ENCODE peak calls at places on chromosomes 3 and 15, in six cellular contexts. V is SK-N-SH; A is CD8-positive, alpha-beta T cell; L is PC-3; X is tibial artery; B is PC-9. P is an unnamed sample.

GRCh38 chr3:52532838-52533622 is 627 bp downstream of the NT5DC2 start:
- DNase-seq in V (peak), A (no peak), L (peak), B (peak), X (no peak), P (no peak)

GRCh38 chr15:67834593-67835348 is 5.1 kb downstream of the RNU6-1 start:
- DNase-seq in V (no peak), B (no peak), L (no peak), A (no peak), X (no peak), P (no peak)

GRCh38 chr15:74826372-74826819 is at the start of gene CPLX3:
- DNase-seq in X (no peak), B (no peak), L (no peak), A (no peak), V (peak), P (no peak)

GRCh38 chr15:49495993-49496747 is 73.1 kb downstream of the FGF7 start:
- DNase-seq in L (peak), A (no peak), B (no peak), V (no peak), X (no peak), P (peak)

GRCh38 chr3:60829058-60829457 is 422.2 kb downstream of the FHIT start:
- DNase-seq in L (peak), A (no peak), B (no peak), X (no peak), V (no peak), P (no peak)

GRCh38 chr3:197454014-197454413 is 101.8 kb downstream of the BDH1 start:
- DNase-seq in A (no peak), L (peak), X (no peak), V (peak), B (peak), P (no peak)

GRCh38 chr15:39888809-39889208 is 31.3 kb downstream of the GPR176 start:
- DNase-seq in L (no peak), X (no peak), B (no peak), V (no peak), A (no peak), P (no peak)

GRCh38 chr3:123419850-123420292 is 29.0 kb downstream of the ADCY5 start:
- DNase-seq in X (peak), B (peak), L (no peak), A (no peak), V (no peak), P (no peak)

GRCh38 chr3:18246336-18247060 is 178.6 kb downstream of the SATB1 start:
- DNase-seq in A (no peak), X (no peak), L (no peak), V (no peak), B (no peak), P (no peak)

GRCh38 chr15:46080018-46080417 is 445.2 kb downstream of the SQOR start:
- DNase-seq in L (no peak), B (no peak), A (no peak), X (no peak), V (peak), P (no peak)

GRCh38 chr15:64942356-64942755 is 30.7 kb downstream of the ANKDD1A start:
- DNase-seq in A (no peak), V (no peak), X (no peak), B (no peak), L (no peak), P (no peak)

GRCh38 chr3:128787256-128788253 is 61.6 kb downstream of the RAB7A start:
- DNase-seq in X (no peak), A (no peak), B (peak), V (peak), L (peak), P (no peak)

GRCh38 chr15:72948662-72949061 is 103.6 kb upstream of the NEO1 start:
- DNase-seq in B (no peak), X (no peak), V (no peak), L (no peak), A (no peak), P (no peak)

GRCh38 chr15:80967991-80968510 is 21.6 kb downstream of the MESD start:
- DNase-seq in X (no peak), B (no peak), L (no peak), V (no peak), A (no peak), P (no peak)

GRCh38 chr3:48467110-48467454 is 20.5 kb downstream of the ATRIP start:
- DNase-seq in X (no peak), B (no peak), A (no peak), V (peak), L (no peak), P (no peak)

GRCh38 chr3:48466386-48467109 is 20.0 kb downstream of the ATRIP start:
- DNase-seq in A (no peak), V (peak), X (no peak), B (peak), L (no peak), P (no peak)

GRCh38 chr3:48468329-48468731 is 21.8 kb downstream of the ATRIP start:
- DNase-seq in L (no peak), X (no peak), V (peak), A (no peak), B (no peak), P (no peak)

GRCh38 chr3:48469046-48469915 is 22.7 kb downstream of the ATRIP start:
- DNase-seq in L (no peak), X (no peak), A (no peak), V (peak), B (no peak), P (no peak)

DNA sequence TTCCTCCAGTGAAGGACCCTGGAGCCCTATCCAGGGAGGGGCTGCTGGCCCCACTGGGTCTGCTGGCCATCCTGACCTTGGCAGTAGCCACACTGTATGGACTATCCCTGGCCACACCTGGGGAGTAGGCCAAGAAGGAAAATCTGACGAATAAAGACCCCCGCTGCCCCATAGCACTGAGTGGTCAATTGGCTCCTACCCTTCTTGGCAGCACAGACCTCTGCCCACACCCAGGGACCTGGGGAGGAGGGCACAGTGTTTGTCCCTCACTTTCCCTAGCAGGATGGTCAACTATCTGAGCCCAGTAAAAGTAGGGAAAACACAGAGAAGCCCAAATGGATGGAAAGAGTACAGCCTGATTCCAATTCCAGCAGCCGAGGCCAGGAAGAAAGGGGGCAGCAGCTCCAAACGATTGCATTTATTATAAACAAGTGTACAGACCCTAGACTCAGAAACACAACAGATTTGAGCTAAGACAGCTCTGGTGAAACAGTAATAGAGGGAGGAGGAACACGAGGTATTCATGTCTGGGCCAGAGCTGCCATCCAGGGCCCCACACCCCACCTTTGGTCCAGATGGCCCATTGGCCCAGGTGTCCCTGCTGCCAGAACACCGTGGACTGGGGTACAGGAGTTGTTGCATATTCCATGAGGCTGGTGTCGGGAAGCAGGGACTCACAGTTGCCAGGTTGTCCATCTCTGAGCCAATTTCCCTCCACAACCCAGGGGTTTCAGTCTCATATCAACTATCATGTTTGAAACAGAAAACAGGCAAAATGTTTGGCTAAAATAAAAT is 21.1 kb downstream of the ATRIP start:
- DNase-seq in A (no peak), X (no peak), L (no peak), B (no peak), V (no peak), P (no peak)
- H3K4me3 ChIP-seq in A (peak), X (peak), L (no peak), B (no peak), V (no peak), P (no peak)

DNA sequence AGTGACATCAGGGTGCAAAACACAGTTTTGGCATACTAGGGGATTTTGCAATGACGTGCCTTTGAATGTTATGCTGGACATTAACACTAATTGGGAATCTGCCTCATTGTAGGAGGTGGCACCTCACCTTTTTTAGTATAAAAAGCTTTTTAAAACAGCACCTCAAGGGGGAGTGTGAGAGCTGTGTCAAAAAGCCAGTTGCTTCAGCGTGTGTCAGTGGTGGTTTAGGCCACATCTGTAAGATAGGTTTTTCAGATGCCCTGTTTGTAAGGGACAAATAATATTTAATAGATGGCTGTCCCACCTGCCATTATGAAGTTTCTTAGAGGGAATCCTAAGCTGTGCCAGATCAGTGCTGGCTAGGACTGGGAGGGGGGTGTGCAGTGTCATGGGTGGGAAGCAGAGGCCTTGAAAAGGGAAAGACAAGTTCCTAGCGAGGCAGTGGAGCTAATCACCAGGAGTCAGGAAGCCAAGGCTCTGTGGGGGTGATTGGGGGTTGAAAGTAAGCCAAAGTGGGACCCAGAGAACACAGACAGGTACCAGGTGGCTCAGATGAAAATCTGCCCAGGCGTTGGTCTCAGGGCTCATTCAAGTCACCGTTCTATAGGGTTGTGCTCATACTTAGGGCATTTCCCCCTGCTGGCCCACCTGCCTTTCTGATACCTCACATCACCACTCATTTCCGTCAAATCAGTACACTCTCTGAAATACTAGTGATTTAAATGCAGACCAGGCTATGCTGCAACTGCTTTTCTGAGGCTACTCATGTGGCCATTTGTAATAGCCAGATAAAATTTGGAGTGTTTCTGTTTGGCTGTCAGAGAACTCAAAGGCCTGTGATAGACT is 120.5 kb downstream of the BBX start:
- DNase-seq in A (no peak), L (peak), B (no peak), V (no peak), X (no peak), P (no peak)
- TF ChIP-seq CTCF in A (no peak), L (peak), B (no peak), V (peak), X (no peak), P (peak)

DNA sequence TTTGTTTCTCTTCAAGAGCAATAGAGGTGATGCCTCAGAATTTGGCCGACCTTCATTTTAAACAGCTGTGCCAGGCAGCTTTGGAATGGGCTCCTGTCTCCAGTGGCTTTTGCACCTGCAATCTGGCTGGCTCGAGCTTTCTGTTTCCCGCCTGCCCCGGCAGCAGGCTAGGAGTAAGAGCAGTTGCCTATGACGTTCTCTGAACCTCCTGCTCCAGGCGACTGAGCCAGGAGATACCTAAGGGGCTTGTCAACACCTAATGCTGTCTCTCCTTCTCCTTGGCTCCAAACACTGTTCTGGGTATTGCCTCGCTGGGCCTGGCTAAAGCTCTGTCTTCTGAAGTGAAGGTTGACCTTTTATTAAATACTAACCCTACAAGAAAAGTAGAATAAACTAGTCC is 229.9 kb downstream of the LRRN1 start:
- DNase-seq in B (no peak), L (no peak), V (no peak), A (no peak), X (no peak), P (no peak)
- H3K27ac ChIP-seq in B (no peak), L (no peak), V (no peak), A (no peak), X (no peak), P (no peak)

DNA sequence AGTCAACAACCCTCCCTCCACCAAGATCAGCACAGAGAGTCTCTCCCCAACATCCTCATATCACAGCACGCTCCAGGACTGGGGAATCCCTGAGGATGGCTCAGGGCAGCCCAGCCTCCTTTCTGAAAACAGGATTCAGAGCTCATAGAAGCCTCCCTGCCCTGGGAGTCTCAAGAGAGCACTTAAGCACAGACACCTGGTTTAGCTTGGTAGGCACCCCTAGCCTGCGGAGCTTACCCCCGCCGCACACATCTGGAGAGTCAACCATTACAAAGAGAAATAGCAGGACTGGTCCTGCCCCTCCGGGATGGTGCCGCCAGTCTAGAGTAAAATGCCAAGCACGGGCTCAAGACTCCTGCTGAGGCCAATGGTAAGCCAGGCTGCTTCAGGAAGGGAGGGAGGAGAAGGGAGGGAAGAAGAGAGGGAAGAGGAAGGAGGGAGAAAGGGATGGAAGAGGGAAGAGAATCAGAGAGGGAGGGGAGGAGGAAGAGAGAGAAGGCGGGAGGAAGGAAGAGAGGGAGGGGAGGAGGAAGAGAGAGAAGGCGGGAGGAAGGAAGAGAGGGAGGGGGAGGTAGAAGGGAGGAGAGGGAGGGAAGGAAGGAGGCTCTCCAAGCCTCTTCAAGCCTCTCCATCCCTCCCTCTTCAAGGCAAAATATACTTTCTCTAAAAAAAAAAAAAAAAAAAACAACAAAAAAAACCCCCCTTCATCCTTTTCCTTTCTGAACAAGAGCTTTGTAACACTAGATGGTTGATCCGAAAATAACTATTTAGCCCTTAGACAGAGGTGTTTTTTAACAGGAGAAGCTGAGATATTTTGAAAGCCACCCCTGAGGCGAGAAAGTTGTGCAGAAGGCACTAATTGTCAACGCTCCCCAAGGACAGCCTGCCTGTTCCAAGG is 278.6 kb upstream of the TLE3 start:
- DNase-seq in A (no peak), V (no peak), X (no peak), B (no peak), L (no peak), P (no peak)
- H3K4me3 ChIP-seq in A (no peak), V (no peak), X (peak), B (no peak), L (no peak), P (no peak)

GRCh38 chr3:176376531-176376930 is 820.8 kb downstream of the TBL1XR1 start:
- DNase-seq in L (peak), X (no peak), V (no peak), A (no peak), B (no peak), P (no peak)
- TF ChIP-seq CTCF in L (no peak), X (no peak), V (no peak), A (no peak), B (no peak), P (no peak)

DNA sequence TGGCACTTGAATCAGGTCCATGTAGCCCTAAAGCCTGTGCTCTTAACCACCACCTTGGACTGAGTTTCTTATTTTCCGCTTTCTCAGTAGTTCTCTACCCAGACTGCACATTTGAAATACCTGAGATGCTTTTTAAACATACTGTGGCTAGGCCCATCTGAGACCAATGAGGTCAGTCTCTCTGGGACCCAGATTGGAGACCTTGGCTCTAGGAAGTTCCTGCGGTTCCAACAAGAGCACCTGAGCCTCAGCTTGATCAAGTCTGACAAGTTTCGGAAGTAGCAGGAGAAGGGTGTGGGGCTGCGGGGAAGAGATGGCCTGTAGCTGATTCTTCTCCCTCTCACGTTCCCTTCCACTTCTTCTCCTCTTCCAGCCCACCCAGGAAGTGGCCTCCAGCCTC is 11.5 kb upstream of the TSEN2 start:
- DNase-seq in X (no peak), L (no peak), B (no peak), A (no peak), V (no peak), P (no peak)
- H3K27ac ChIP-seq in X (no peak), L (peak), B (peak), A (no peak), V (no peak), P (no peak)

GRCh38 chr15:70093070-70093469 is 4.6 kb downstream of the TLE3 start:
- DNase-seq in L (no peak), B (no peak), X (no peak), V (no peak), A (no peak), P (no peak)

GRCh38 chr15:70094690-70095311 is 2.9 kb downstream of the TLE3 start:
- DNase-seq in V (no peak), X (no peak), A (no peak), L (no peak), B (no peak), P (no peak)

GRCh38 chr15:70091649-70092461 is 5.9 kb downstream of the TLE3 start:
- DNase-seq in L (peak), B (peak), V (peak), A (no peak), X (no peak), P (no peak)

GRCh38 chr15:70092462-70092850 is 5.3 kb downstream of the TLE3 start:
- DNase-seq in B (no peak), L (no peak), X (no peak), A (no peak), V (no peak), P (peak)

DNA sequence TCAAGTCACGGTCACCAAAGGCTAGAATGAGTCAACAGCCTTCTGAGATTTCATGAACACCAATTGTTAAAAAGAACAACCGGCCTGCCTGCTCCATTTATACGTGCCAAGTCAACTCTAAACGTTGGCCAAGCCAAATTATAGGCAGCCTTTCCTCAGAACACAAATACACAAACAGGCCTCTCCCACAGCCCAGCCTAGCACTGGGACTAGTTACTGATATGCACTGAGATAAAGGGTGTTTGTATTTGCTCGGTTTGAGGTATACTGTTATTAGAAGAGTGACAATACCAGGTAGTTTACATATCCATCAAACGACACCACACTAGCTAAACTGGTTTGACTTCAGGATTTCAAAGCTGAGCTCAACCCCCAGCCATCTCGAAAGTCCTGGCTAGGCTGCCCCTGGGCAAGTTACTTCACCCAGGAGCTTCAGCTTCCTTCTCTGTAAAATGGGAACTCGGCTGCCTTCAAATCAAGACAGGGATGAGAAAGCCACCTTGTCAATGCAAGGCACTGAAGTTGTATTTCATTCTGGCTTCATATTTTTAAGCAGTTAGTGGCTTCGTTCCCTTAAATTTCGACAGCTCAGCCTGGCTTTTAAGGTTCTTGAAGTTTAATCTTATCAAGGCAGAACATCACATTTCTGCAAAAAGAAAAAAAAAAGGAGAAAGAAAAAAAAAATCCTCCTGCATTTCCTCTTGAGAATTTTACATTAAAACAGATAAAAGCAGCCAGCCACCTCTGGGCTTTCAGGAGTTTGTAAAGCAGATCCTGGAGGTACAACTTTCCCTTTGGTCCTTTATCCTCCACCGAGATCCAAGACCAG is 4.0 kb downstream of the TLE3 start:
- DNase-seq in B (peak), V (no peak), X (peak), A (no peak), L (peak), P (no peak)
- H3K4me3 ChIP-seq in B (peak), V (peak), X (peak), A (no peak), L (peak), P (peak)

DNA sequence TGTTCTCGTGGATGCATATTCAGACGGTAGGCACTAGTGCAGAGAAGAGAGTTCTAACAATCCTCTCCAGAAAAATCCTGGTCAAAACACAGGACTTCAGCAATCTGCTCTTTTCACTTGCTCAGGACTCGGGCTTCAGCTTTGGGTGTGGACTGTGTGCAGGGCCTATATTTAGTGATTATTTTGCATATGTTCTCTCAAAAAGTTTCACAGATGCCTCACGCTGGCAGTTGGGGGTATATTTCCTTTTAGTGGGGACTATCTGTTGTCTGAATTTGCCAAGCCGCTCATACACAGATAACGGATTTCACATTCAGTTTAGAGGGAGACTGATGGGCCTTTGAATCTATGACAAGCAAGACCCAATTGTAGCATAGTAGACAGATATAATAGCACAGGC is 54.4 kb upstream of the LRRN1 start:
- DNase-seq in X (no peak), B (no peak), A (no peak), V (no peak), L (no peak), P (no peak)
- TF ChIP-seq CTCF in X (no peak), B (no peak), A (no peak), V (no peak), L (no peak), P (no peak)

GRCh38 chr3:13749063-13749764 is 130.7 kb downstream of the WNT7A start:
- DNase-seq in V (no peak), A (no peak), L (no peak), X (no peak), B (no peak), P (no peak)
- H3K27ac ChIP-seq in V (no peak), A (no peak), L (no peak), X (no peak), B (no peak), P (no peak)